ENCODE peak calls at places on chromosome 13, in seven cellular contexts. P, X, W, C, Z, M and S are unnamed samples.

GRCh38 chr13:33454844-33455256 is 169.3 kb upstream of the STARD13 start:
- DNase-seq in C (peak; percentile 6), W (no peak), X (no peak), Z (no peak), M (no peak), P (no peak), S (peak; percentile 96)

GRCh38 chr13:100506154-100506553 is 82.4 kb downstream of the GGACT start:
- DNase-seq in Z (no peak), W (no peak), X (no peak), M (no peak), C (no peak), P (no peak), S (no peak)

GRCh38 chr13:27599845-27600553 is 20.3 kb downstream of the LNX2 start:
- DNase-seq in P (no peak), X (peak; percentile 84), Z (no peak), M (no peak), C (peak; percentile 23), W (peak; percentile 27), S (peak; percentile 60)

GRCh38 chr13:23510979-23511735 is 59.1 kb upstream of the TNFRSF19 start:
- DNase-seq in X (peak; percentile 78), W (peak; percentile 49), C (peak; percentile 57), P (no peak), Z (no peak), M (no peak), S (peak; percentile 50)

GRCh38 chr13:66656050-66656449 is 574.1 kb downstream of the PCDH9 start:
- DNase-seq in P (no peak), W (no peak), M (no peak), X (no peak), Z (no peak), C (no peak), S (no peak)

GRCh38 chr13:75458696-75459422 is 23.1 kb downstream of the TBC1D4 start:
- DNase-seq in P (no peak), X (peak; percentile 42), M (no peak), W (peak; percentile 89), C (no peak), Z (no peak), S (no peak)

GRCh38 chr13:44373601-44374347 is at the start of gene SERP2:
- DNase-seq in X (no peak), W (peak; percentile 69), M (no peak), C (peak; percentile 55), P (peak; percentile 76), Z (no peak), S (peak; percentile 32)

GRCh38 chr13:73261739-73262216 is 203.0 kb downstream of the KLF5 start:
- DNase-seq in Z (no peak), C (peak; percentile 30), X (no peak), P (no peak), M (no peak), W (peak; percentile 12), S (no peak)

GRCh38 chr13:84139561-84140158 is 257.4 kb upstream of the SLITRK1 start:
- DNase-seq in W (no peak), X (no peak), C (no peak), Z (no peak), M (no peak), P (no peak), S (no peak)

GRCh38 chr13:30618186-30618937 is 642 bp downstream of the USPL1 start:
- DNase-seq in X (peak; percentile 21), Z (no peak), M (peak; percentile 84), P (peak; percentile 65), C (peak; percentile 25), W (no peak), S (no peak)

GRCh38 chr13:31038834-31039552 is 106.5 kb downstream of the TEX26 start:
- DNase-seq in W (no peak), Z (no peak), M (no peak), P (no peak), C (no peak), X (peak; percentile 74), S (peak; percentile 59)

GRCh38 chr13:26628706-26629105 is 71.2 kb downstream of the WASF3 start:
- DNase-seq in P (no peak), Z (no peak), X (peak; percentile 76), C (peak; percentile 11), M (no peak), W (no peak), S (peak; percentile 53)

GRCh38 chr13:40187836-40188591 is 478.4 kb downstream of the FOXO1 start:
- DNase-seq in C (no peak), M (peak; percentile 82), W (no peak), P (no peak), Z (no peak), X (peak; percentile 67), S (no peak)

GRCh38 chr13:53206455-53206854 is 177.8 kb downstream of the OLFM4 start:
- DNase-seq in X (peak; percentile 4), W (no peak), M (no peak), P (no peak), Z (no peak), C (no peak), S (peak; percentile 7)

GRCh38 chr13:50224534-50224933 is 209.3 kb downstream of the KCNRG start:
- DNase-seq in X (peak; percentile 82), Z (no peak), W (no peak), M (no peak), P (no peak), C (no peak), S (peak; percentile 90)

GRCh38 chr13:24688901-24689300 is 8.7 kb downstream of the ATP12A start:
- DNase-seq in W (no peak), X (no peak), P (no peak), M (no peak), C (no peak), Z (no peak), S (no peak)

GRCh38 chr13:78977311-78977710 is 318.4 kb upstream of the OBI1 start:
- DNase-seq in P (no peak), Z (no peak), C (no peak), X (no peak), M (no peak), W (no peak), S (no peak)

GRCh38 chr13:100648354-100648753 is 26.2 kb downstream of the TMTC4 start:
- DNase-seq in C (no peak), X (no peak), W (no peak), Z (no peak), M (no peak), P (no peak), S (no peak)

GRCh38 chr13:30453727-30454126 is 12.0 kb downstream of the HMGB1 start:
- DNase-seq in X (peak; percentile 58), Z (no peak), C (no peak), M (no peak), W (no peak), P (no peak), S (peak; percentile 42)

GRCh38 chr13:32261567-32261966 is 53.6 kb downstream of the ZAR1L start:
- DNase-seq in X (peak; percentile 94), M (no peak), Z (peak; percentile 62), C (peak; percentile 76), W (peak; percentile 61), P (peak; percentile 96), S (peak; percentile 94)

GRCh38 chr13:27712421-27712820 is 79.9 kb upstream of the GSX1 start:
- DNase-seq in P (no peak), Z (no peak), M (no peak), X (peak; percentile 8), C (peak; percentile 35), W (peak; percentile 26), S (peak; percentile 23)

GRCh38 chr13:109584844-109585361 is 201.5 kb downstream of the IRS2 start:
- DNase-seq in P (no peak), Z (no peak), M (no peak), X (peak; percentile 33), W (no peak), C (no peak), S (no peak)

GRCh38 chr13:106230450-106230849 is 305.0 kb downstream of the EFNB2 start:
- DNase-seq in X (peak; percentile 68), P (no peak), C (no peak), M (no peak), Z (no peak), W (no peak), S (peak; percentile 76)

GRCh38 chr13:31008400-31009115 is 76.1 kb downstream of the TEX26 start:
- DNase-seq in X (peak; percentile 73), M (no peak), W (no peak), Z (no peak), C (no peak), P (no peak), S (peak; percentile 18)

GRCh38 chr13:69571606-69572323 is 535.9 kb upstream of the ATXN8OS start:
- DNase-seq in X (no peak), M (no peak), C (no peak), Z (no peak), P (no peak), W (no peak), S (no peak)

GRCh38 chr13:20492036-20492435 is 33.6 kb downstream of the CRYL1 start:
- DNase-seq in P (no peak), C (no peak), Z (no peak), W (no peak), M (no peak), X (no peak), S (peak; percentile 18)

GRCh38 chr13:20492641-20493040 is 33.0 kb downstream of the CRYL1 start:
- DNase-seq in Z (no peak), X (peak; percentile 70), W (peak; percentile 35), P (no peak), C (peak; percentile 19), M (no peak), S (peak; percentile 10)

GRCh38 chr13:20494656-20495055 is 31.0 kb downstream of the CRYL1 start:
- DNase-seq in P (no peak), M (no peak), C (no peak), W (no peak), Z (no peak), X (no peak), S (no peak)

GRCh38 chr13:20487927-20488326 is 37.7 kb downstream of the CRYL1 start:
- DNase-seq in M (no peak), C (no peak), P (no peak), W (no peak), Z (no peak), X (no peak), S (peak; percentile 52)

GRCh38 chr13:20489185-20489820 is 36.4 kb downstream of the CRYL1 start:
- DNase-seq in M (no peak), X (peak; percentile 63), P (no peak), Z (no peak), W (no peak), C (no peak), S (peak; percentile 56)
- TF ChIP-seq CTCF in M (no peak), X (peak; percentile 76), P (no peak), Z (no peak), W (peak; percentile 7), C (no peak), S (peak; percentile 61)

GRCh38 chr13:59439776-59440428 is 723.8 kb downstream of the DIAPH3 start:
- DNase-seq in X (no peak), M (no peak), P (no peak), Z (no peak), W (no peak), C (no peak), S (no peak)
- H3K4me3 ChIP-seq in X (no peak overlapping the region), M (no peak overlapping the region), P (no peak overlapping the region), Z (no peak overlapping the region), W (no peak overlapping the region), C (no peak overlapping the region), S (no peak overlapping the region)

DNA sequence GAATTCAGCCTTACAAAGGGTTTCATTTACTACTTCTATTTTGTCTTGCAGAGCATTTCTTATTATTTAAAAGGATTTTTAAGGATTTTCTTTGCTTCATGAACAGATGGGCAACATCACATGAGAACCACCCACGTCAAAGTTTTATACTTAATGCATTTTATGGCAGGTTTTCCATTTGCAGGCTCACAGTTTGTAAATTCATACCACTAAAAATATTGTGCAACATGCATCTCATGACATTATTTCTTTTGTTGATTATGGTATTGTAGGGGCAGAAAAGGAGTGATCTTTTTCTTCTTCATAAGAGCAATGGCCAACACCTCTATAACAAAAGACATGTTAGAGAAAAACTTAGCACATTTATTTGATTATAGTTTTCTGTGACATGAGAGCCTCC is 554.0 kb upstream of the SPRY2 start:
- DNase-seq in C (no peak), M (no peak), W (no peak), P (no peak), X (no peak), Z (no peak), S (no peak)
- TF ChIP-seq CTCF in C (no peak), M (no peak), W (no peak), P (no peak), X (no peak), Z (no peak), S (no peak)

GRCh38 chr13:111270765-111271164 is 49.7 kb upstream of the TEX29 start:
- DNase-seq in P (no peak), W (no peak), C (no peak), X (peak; percentile 59), Z (no peak), M (no peak), S (peak; percentile 69)
- H3K4me3 ChIP-seq in P (no peak overlapping the region), W (no peak overlapping the region), C (no peak overlapping the region), X (no peak overlapping the region), Z (no peak overlapping the region), M (no peak overlapping the region), S (no peak overlapping the region)